ENCODE peak calls at places on chromosomes 2 and 18, in ten cellular contexts. G, R, V, F, W, C, E, Q, K and I are unnamed samples.
A peak's percentile ranks its signal among the peaks of the same experiment; 100 is the strongest.

GRCh38 chr2:236360486-236360885 is 96.3 kb upstream of the ASB18 start:
- DNase-seq in G (no peak), W (peak; percentile 13), R (no peak), K (no peak), Q (no peak), V (no peak), E (no peak), F (peak; percentile 11), C (no peak), I (peak; percentile 68)

GRCh38 chr2:64502860-64503259 is 21.3 kb upstream of the AFTPH start:
- DNase-seq in W (no peak), F (no peak), V (no peak), R (no peak), Q (no peak), E (no peak), G (no peak), C (no peak), K (no peak), I (peak; percentile 62)

GRCh38 chr2:105194022-105194681 is 47.4 kb upstream of the GPR45 start:
- DNase-seq in W (no peak), V (peak; percentile 9), F (no peak), C (no peak), K (no peak), R (no peak), Q (no peak), E (no peak), G (no peak), I (peak; percentile 80)

GRCh38 chr2:237866119-237866621 is 6.7 kb downstream of the RAMP1 start:
- DNase-seq in W (peak; percentile 57), F (no peak), R (no peak), C (no peak), G (peak; percentile 32), E (no peak), Q (no peak), V (no peak), K (no peak), I (peak; percentile 75)

GRCh38 chr2:186995092-186995491 is 146.1 kb upstream of the ZSWIM2 start:
- DNase-seq in F (no peak), G (no peak), R (no peak), Q (no peak), V (no peak), C (no peak), K (no peak), E (no peak), W (peak; percentile 66), I (no peak)

GRCh38 chr18:12308386-12309100 is 502 bp downstream of the TUBB6 start:
- DNase-seq in C (no peak), V (no peak), F (peak; percentile 85), W (peak; percentile 93), G (peak; percentile 64), E (no peak), R (peak; percentile 56), K (no peak), Q (peak; percentile 83), I (peak; percentile 97)

GRCh38 chr2:39845460-39846146 is 66.5 kb upstream of the THUMPD2 start:
- DNase-seq in E (no peak), F (no peak), V (no peak), R (no peak), G (peak; percentile 57), W (no peak), Q (no peak), C (no peak), K (no peak), I (no peak)

GRCh38 chr2:25885933-25886332 is 7.6 kb upstream of the ASXL2 start:
- DNase-seq in V (no peak), R (no peak), K (no peak), G (peak; percentile 40), Q (no peak), C (no peak), F (no peak), W (no peak), E (no peak), I (no peak)

GRCh38 chr2:71614976-71615768 is 161.8 kb downstream of the DYSF start:
- DNase-seq in K (peak; percentile 63), F (peak; percentile 35), V (no peak), G (no peak), C (no peak), R (no peak), E (peak; percentile 96), Q (peak; percentile 91), W (peak; percentile 96), I (peak; percentile 90)

GRCh38 chr2:118911936-118912335 is 30.1 kb upstream of the MARCO start:
- DNase-seq in Q (no peak), F (no peak), V (no peak), R (no peak), K (no peak), W (no peak), G (no peak), C (no peak), E (no peak), I (peak; percentile 53)

GRCh38 chr18:13540783-13541182 is 185.6 kb downstream of the FAM210A start:
- DNase-seq in E (no peak), C (no peak), V (no peak), Q (no peak), R (no peak), F (no peak), G (no peak), K (no peak), W (no peak), I (no peak)

GRCh38 chr18:2442726-2443275 is 128.5 kb downstream of the METTL4 start:
- DNase-seq in K (no peak), C (no peak), R (no peak), V (no peak), W (no peak), E (no peak), Q (no peak), F (no peak), G (peak; percentile 23), I (no peak)

GRCh38 chr18:26540041-26540628 is 8.2 kb downstream of the KCTD1 start:
- DNase-seq in E (no peak), W (peak; percentile 33), R (no peak), K (no peak), G (no peak), Q (no peak), C (no peak), V (no peak), F (no peak), I (peak; percentile 77)

GRCh38 chr18:37570336-37570930 is 4.8 kb upstream of the CELF4 start:
- DNase-seq in E (peak; percentile 59), F (peak; percentile 48), G (no peak), V (no peak), R (no peak), C (no peak), W (no peak), K (no peak), Q (no peak), I (no peak)

GRCh38 chr18:57328665-57329064 is 23.7 kb upstream of the ST8SIA3 start:
- DNase-seq in W (no peak), G (no peak), Q (no peak), V (no peak), F (no peak), E (no peak), C (no peak), R (no peak), K (no peak), I (no peak)

GRCh38 chr2:219099319-219099718 is 38.6 kb upstream of the IHH start:
- DNase-seq in R (no peak), F (no peak), E (no peak), C (no peak), K (no peak), W (no peak), Q (no peak), V (no peak), G (no peak), I (no peak)

GRCh38 chr2:98730851-98731708 is at the start of gene MGAT4A:
- DNase-seq in G (peak; percentile 71), R (peak; percentile 86), C (peak; percentile 74), K (peak; percentile 62), W (peak; percentile 53), V (peak; percentile 32), F (peak; percentile 76), E (peak; percentile 47), Q (peak; percentile 79), I (no peak)

GRCh38 chr2:12613137-12613912 is 103.4 kb upstream of the TRIB2 start:
- DNase-seq in R (peak; percentile 50), C (no peak), Q (no peak), F (no peak), W (no peak), K (no peak), E (peak; percentile 5), V (no peak), G (no peak), I (no peak)

GRCh38 chr2:32427672-32428622 is 71.1 kb downstream of the BIRC6 start:
- DNase-seq in K (no peak), G (no peak), F (no peak), V (peak; percentile 61), R (no peak), E (peak; percentile 90), Q (no peak), W (no peak), C (no peak), I (no peak)

GRCh38 chr2:172247203-172247602 is 144.5 kb upstream of the DLX2 start:
- DNase-seq in C (no peak), G (no peak), V (no peak), R (no peak), K (no peak), E (no peak), F (no peak), W (no peak), Q (no peak), I (no peak)

GRCh38 chr2:188380280-188380679 is 88.6 kb downstream of the GULP1 start:
- DNase-seq in C (no peak), K (no peak), W (no peak), G (no peak), Q (no peak), V (no peak), F (no peak), R (no peak), E (no peak), I (no peak)

GRCh38 chr18:21105936-21106335 is 5.7 kb downstream of the ROCK1 start:
- DNase-seq in C (no peak), K (no peak), F (no peak), W (no peak), G (no peak), R (no peak), E (no peak), V (no peak), Q (no peak), I (no peak)

GRCh38 chr2:85797959-85798358 is 44.2 kb downstream of the ATOH8 start:
- DNase-seq in W (peak; percentile 73), Q (no peak), G (no peak), E (peak; percentile 52), R (no peak), V (no peak), F (no peak), K (peak; percentile 26), C (no peak), I (no peak)

GRCh38 chr2:99404800-99405669 is 67.8 kb downstream of the EIF5B start:
- DNase-seq in G (no peak), C (no peak), K (no peak), F (no peak), Q (no peak), W (no peak), V (no peak), R (no peak), E (no peak), I (no peak)

GRCh38 chr2:141522702-141523101 is 608.1 kb downstream of the LRP1B start:
- DNase-seq in G (no peak), V (peak; percentile 59), F (no peak), Q (no peak), C (no peak), R (no peak), E (peak; percentile 51), W (no peak), K (no peak), I (no peak)

GRCh38 chr18:24086082-24086481 is 52.8 kb upstream of the CABYR start:
- DNase-seq in F (no peak), K (no peak), V (peak; percentile 52), W (no peak), G (no peak), C (no peak), R (no peak), Q (no peak), E (no peak), I (peak; percentile 26)

GRCh38 chr2:25912851-25913695 is 34.8 kb upstream of the ASXL2 start:
- DNase-seq in C (no peak), W (peak; percentile 33), F (no peak), V (no peak), E (no peak), R (no peak), G (no peak), K (no peak), Q (no peak), I (no peak)

GRCh38 chr2:215933141-215933540 is 80.2 kb downstream of the MREG start:
- DNase-seq in F (no peak), K (no peak), Q (no peak), R (no peak), V (no peak), G (no peak), E (no peak), W (no peak), C (no peak), I (no peak)